ENCODE peak calls at places on chromosomes 4 and X, in eight cellular contexts. One of them, this sample, is unnamed.

GRCh38 chr4:158821228-158822009 is 52.6 kb downstream of the FNIP2 start:
- DNase-seq in lower leg skin: no peak
- DNase-seq in ovary: no peak
- DNase-seq in brain microvascular endothelial cell: peak
- DNase-seq in mucosa of descending colon: no peak
- DNase-seq in gastrocnemius medialis: no peak
- DNase-seq in A549: no peak
- DNase-seq in hepatocyte: no peak
- DNase-seq in this sample: no peak

GRCh38 chr4:134668237-134668636 is 466.6 kb upstream of the PABPC4L start:
- DNase-seq in lower leg skin: no peak
- DNase-seq in ovary: no peak
- DNase-seq in brain microvascular endothelial cell: no peak
- DNase-seq in mucosa of descending colon: no peak
- DNase-seq in gastrocnemius medialis: no peak
- DNase-seq in A549: no peak
- DNase-seq in hepatocyte: no peak
- DNase-seq in this sample: no peak

GRCh38 chrX:48971325-48972213 is at the start of gene KCND1:
- DNase-seq in lower leg skin: no peak
- DNase-seq in ovary: peak
- DNase-seq in brain microvascular endothelial cell: peak
- DNase-seq in mucosa of descending colon: peak
- DNase-seq in gastrocnemius medialis: no peak
- DNase-seq in A549: no peak
- DNase-seq in hepatocyte: peak
- DNase-seq in this sample: no peak

GRCh38 chrX:66633541-66633940 is 5.3 kb downstream of the EDA2R start:
- DNase-seq in lower leg skin: peak
- DNase-seq in ovary: no peak
- DNase-seq in brain microvascular endothelial cell: peak
- DNase-seq in mucosa of descending colon: no peak
- DNase-seq in gastrocnemius medialis: no peak
- DNase-seq in A549: no peak
- DNase-seq in hepatocyte: no peak
- DNase-seq in this sample: no peak

GRCh38 chrX:56366901-56367300 is 134.7 kb downstream of the KLF8 start:
- DNase-seq in lower leg skin: no peak
- DNase-seq in ovary: no peak
- DNase-seq in brain microvascular endothelial cell: no peak
- DNase-seq in mucosa of descending colon: peak
- DNase-seq in gastrocnemius medialis: no peak
- DNase-seq in A549: no peak
- DNase-seq in hepatocyte: peak
- DNase-seq in this sample: no peak

GRCh38 chr4:85370400-85371032 is 104.4 kb upstream of the ARHGAP24 start:
- DNase-seq in lower leg skin: peak
- DNase-seq in ovary: no peak
- DNase-seq in brain microvascular endothelial cell: peak
- DNase-seq in mucosa of descending colon: peak
- DNase-seq in gastrocnemius medialis: peak
- DNase-seq in A549: no peak
- DNase-seq in hepatocyte: peak
- DNase-seq in this sample: no peak

GRCh38 chr4:163544407-163545038 is 50.0 kb downstream of the TMA16 start:
- DNase-seq in lower leg skin: peak
- DNase-seq in ovary: peak
- DNase-seq in brain microvascular endothelial cell: peak
- DNase-seq in mucosa of descending colon: peak
- DNase-seq in gastrocnemius medialis: no peak
- DNase-seq in A549: peak
- DNase-seq in hepatocyte: peak
- DNase-seq in this sample: no peak

GRCh38 chr4:38162240-38162784 is 202.1 kb downstream of the PTTG2 start:
- DNase-seq in lower leg skin: no peak
- DNase-seq in ovary: peak
- DNase-seq in brain microvascular endothelial cell: peak
- DNase-seq in mucosa of descending colon: peak
- DNase-seq in gastrocnemius medialis: no peak
- DNase-seq in A549: no peak
- DNase-seq in hepatocyte: peak
- DNase-seq in this sample: no peak

GRCh38 chr4:24842356-24842755 is 47.0 kb downstream of the SOD3 start:
- DNase-seq in lower leg skin: no peak
- DNase-seq in ovary: no peak
- DNase-seq in brain microvascular endothelial cell: no peak
- DNase-seq in mucosa of descending colon: peak
- DNase-seq in gastrocnemius medialis: no peak
- DNase-seq in A549: no peak
- DNase-seq in hepatocyte: no peak
- DNase-seq in this sample: no peak

GRCh38 chrX:55908685-55909212 is 191.2 kb downstream of the RRAGB start:
- DNase-seq in lower leg skin: no peak
- DNase-seq in ovary: peak
- DNase-seq in brain microvascular endothelial cell: no peak
- DNase-seq in mucosa of descending colon: peak
- DNase-seq in gastrocnemius medialis: no peak
- DNase-seq in A549: peak
- DNase-seq in hepatocyte: peak
- DNase-seq in this sample: no peak

GRCh38 chrX:63889001-63889400 is 104.0 kb upstream of the ARHGEF9 start:
- DNase-seq in lower leg skin: no peak
- DNase-seq in ovary: no peak
- DNase-seq in brain microvascular endothelial cell: peak
- DNase-seq in mucosa of descending colon: no peak
- DNase-seq in gastrocnemius medialis: no peak
- DNase-seq in A549: no peak
- DNase-seq in hepatocyte: no peak
- DNase-seq in this sample: peak

GRCh38 chrX:10230222-10230621 is 73.4 kb downstream of the CLCN4 start:
- DNase-seq in lower leg skin: no peak
- DNase-seq in ovary: no peak
- DNase-seq in brain microvascular endothelial cell: no peak
- DNase-seq in mucosa of descending colon: no peak
- DNase-seq in gastrocnemius medialis: no peak
- DNase-seq in A549: no peak
- DNase-seq in hepatocyte: no peak
- DNase-seq in this sample: no peak

GRCh38 chr4:162011039-162011438 is 152.8 kb downstream of the FSTL5 start:
- DNase-seq in lower leg skin: no peak
- DNase-seq in ovary: no peak
- DNase-seq in brain microvascular endothelial cell: no peak
- DNase-seq in mucosa of descending colon: no peak
- DNase-seq in gastrocnemius medialis: no peak
- DNase-seq in A549: no peak
- DNase-seq in hepatocyte: no peak
- DNase-seq in this sample: no peak

GRCh38 chr4:6038711-6039110 is 20.5 kb upstream of the C4orf50 start:
- DNase-seq in lower leg skin: no peak
- DNase-seq in ovary: no peak
- DNase-seq in brain microvascular endothelial cell: no peak
- DNase-seq in mucosa of descending colon: no peak
- DNase-seq in gastrocnemius medialis: no peak
- DNase-seq in A549: no peak
- DNase-seq in hepatocyte: no peak
- DNase-seq in this sample: no peak

GRCh38 chr4:1517592-1518411 is 111.6 kb upstream of the NKX1-1 start:
- DNase-seq in lower leg skin: no peak
- DNase-seq in ovary: no peak
- DNase-seq in brain microvascular endothelial cell: no peak
- DNase-seq in mucosa of descending colon: peak
- DNase-seq in gastrocnemius medialis: no peak
- DNase-seq in A549: no peak
- DNase-seq in hepatocyte: no peak
- DNase-seq in this sample: no peak

GRCh38 chr4:149959391-149959790 is 118.9 kb upstream of the DCLK2 start:
- DNase-seq in lower leg skin: no peak
- DNase-seq in ovary: no peak
- DNase-seq in brain microvascular endothelial cell: no peak
- DNase-seq in mucosa of descending colon: no peak
- DNase-seq in gastrocnemius medialis: no peak
- DNase-seq in A549: no peak
- DNase-seq in hepatocyte: no peak
- DNase-seq in this sample: no peak

GRCh38 chrX:150844016-150844415 is 54.5 kb downstream of the CD99L2 start:
- DNase-seq in lower leg skin: no peak
- DNase-seq in ovary: no peak
- DNase-seq in brain microvascular endothelial cell: no peak
- DNase-seq in mucosa of descending colon: no peak
- DNase-seq in gastrocnemius medialis: no peak
- DNase-seq in A549: no peak
- DNase-seq in hepatocyte: no peak
- DNase-seq in this sample: no peak

GRCh38 chrX:150845091-150845490 is 53.4 kb downstream of the CD99L2 start:
- DNase-seq in lower leg skin: no peak
- DNase-seq in ovary: no peak
- DNase-seq in brain microvascular endothelial cell: no peak
- DNase-seq in mucosa of descending colon: no peak
- DNase-seq in gastrocnemius medialis: no peak
- DNase-seq in A549: no peak
- DNase-seq in hepatocyte: no peak
- DNase-seq in this sample: no peak

GRCh38 chrX:150848914-150849365 is 49.5 kb downstream of the CD99L2 start:
- DNase-seq in lower leg skin: peak
- DNase-seq in ovary: no peak
- DNase-seq in brain microvascular endothelial cell: no peak
- DNase-seq in mucosa of descending colon: peak
- DNase-seq in gastrocnemius medialis: peak
- DNase-seq in A549: peak
- DNase-seq in hepatocyte: no peak
- DNase-seq in this sample: no peak

GRCh38 chrX:150847088-150847487 is 51.4 kb downstream of the CD99L2 start:
- DNase-seq in lower leg skin: no peak
- DNase-seq in ovary: no peak
- DNase-seq in brain microvascular endothelial cell: no peak
- DNase-seq in mucosa of descending colon: no peak
- DNase-seq in gastrocnemius medialis: no peak
- DNase-seq in A549: no peak
- DNase-seq in hepatocyte: no peak
- DNase-seq in this sample: no peak

GRCh38 chrX:150846130-150846529 is 52.3 kb downstream of the CD99L2 start:
- DNase-seq in lower leg skin: no peak
- DNase-seq in ovary: no peak
- DNase-seq in brain microvascular endothelial cell: no peak
- DNase-seq in mucosa of descending colon: no peak
- DNase-seq in gastrocnemius medialis: no peak
- DNase-seq in A549: no peak
- DNase-seq in hepatocyte: no peak
- DNase-seq in this sample: no peak
- TF ChIP-seq CTCF in lower leg skin: no peak
- TF ChIP-seq CTCF in ovary: no peak
- TF ChIP-seq CTCF in brain microvascular endothelial cell: no peak
- TF ChIP-seq CTCF in mucosa of descending colon: no peak
- TF ChIP-seq CTCF in gastrocnemius medialis: no peak
- TF ChIP-seq CTCF in A549: no peak
- TF ChIP-seq CTCF in hepatocyte: no peak
- TF ChIP-seq CTCF in this sample: no peak

DNA sequence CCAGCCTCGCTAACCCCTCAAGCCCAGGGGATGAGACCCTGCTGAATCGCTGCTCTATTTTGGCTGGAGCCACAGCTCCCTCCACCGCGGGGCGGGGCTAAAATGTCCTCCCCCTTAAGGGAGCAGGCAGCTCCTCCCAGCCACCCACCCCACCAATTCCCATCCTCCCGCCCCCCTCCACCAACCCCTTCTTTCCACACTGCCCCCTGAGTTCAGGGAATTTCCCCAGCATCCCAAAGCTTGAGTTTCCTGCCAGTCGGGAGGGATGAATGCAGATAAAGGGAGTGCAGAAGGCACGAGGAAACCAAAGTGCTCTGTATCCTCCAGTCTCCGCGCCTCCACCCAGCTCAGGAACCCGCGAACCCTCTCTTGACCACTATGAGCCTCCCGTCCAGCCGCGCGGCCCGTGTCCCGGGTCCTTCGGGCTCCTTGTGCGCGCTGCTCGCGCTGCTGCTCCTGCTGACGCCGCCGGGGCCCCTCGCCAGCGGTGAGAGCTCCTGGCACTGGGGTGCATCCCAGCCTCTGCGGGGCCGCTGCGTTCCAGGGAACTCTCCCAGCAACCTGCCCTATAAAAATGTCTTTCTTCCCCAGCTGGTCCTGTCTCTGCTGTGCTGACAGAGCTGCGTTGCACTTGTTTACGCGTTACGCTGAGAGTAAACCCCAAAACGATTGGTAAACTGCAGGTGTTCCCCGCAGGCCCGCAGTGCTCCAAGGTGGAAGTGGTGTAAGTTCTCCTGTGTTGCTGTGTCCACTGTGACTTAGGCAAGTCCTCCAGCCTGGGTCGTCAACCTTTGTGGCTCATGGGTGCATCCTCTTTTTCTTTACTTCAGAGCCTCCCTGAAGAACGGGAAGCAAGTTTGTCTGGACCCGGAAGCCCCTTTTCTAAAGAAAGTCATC is at the start of gene CXCL6:
- DNase-seq in lower leg skin: no peak
- DNase-seq in ovary: peak
- DNase-seq in brain microvascular endothelial cell: no peak
- DNase-seq in mucosa of descending colon: peak
- DNase-seq in gastrocnemius medialis: no peak
- DNase-seq in A549: no peak
- DNase-seq in hepatocyte: peak
- DNase-seq in this sample: no peak
- H3K4me3 ChIP-seq in lower leg skin: no peak
- H3K4me3 ChIP-seq in ovary: peak
- H3K4me3 ChIP-seq in brain microvascular endothelial cell: peak
- H3K4me3 ChIP-seq in mucosa of descending colon: no peak
- H3K4me3 ChIP-seq in gastrocnemius medialis: peak
- H3K4me3 ChIP-seq in A549: peak
- H3K4me3 ChIP-seq in hepatocyte: no peak
- H3K4me3 ChIP-seq in this sample: peak

GRCh38 chr4:102868782-102869568 is at the start of gene CISD2:
- DNase-seq in lower leg skin: peak
- DNase-seq in ovary: peak
- DNase-seq in brain microvascular endothelial cell: peak
- DNase-seq in mucosa of descending colon: peak
- DNase-seq in gastrocnemius medialis: peak
- DNase-seq in A549: peak
- DNase-seq in hepatocyte: peak
- DNase-seq in this sample: no peak
- TF ChIP-seq CTCF in lower leg skin: no peak
- TF ChIP-seq CTCF in ovary: no peak
- TF ChIP-seq CTCF in brain microvascular endothelial cell: no peak
- TF ChIP-seq CTCF in mucosa of descending colon: no peak
- TF ChIP-seq CTCF in gastrocnemius medialis: no peak
- TF ChIP-seq CTCF in A549: no peak
- TF ChIP-seq CTCF in hepatocyte: no peak
- TF ChIP-seq CTCF in this sample: no peak

GRCh38 chrX:21757960-21758359 is at the start of gene SMPX:
- DNase-seq in lower leg skin: no peak
- DNase-seq in ovary: no peak
- DNase-seq in brain microvascular endothelial cell: no peak
- DNase-seq in mucosa of descending colon: no peak
- DNase-seq in gastrocnemius medialis: peak
- DNase-seq in A549: no peak
- DNase-seq in hepatocyte: no peak
- DNase-seq in this sample: no peak
- H3K4me3 ChIP-seq in lower leg skin: no peak
- H3K4me3 ChIP-seq in ovary: no peak
- H3K4me3 ChIP-seq in brain microvascular endothelial cell: no peak
- H3K4me3 ChIP-seq in mucosa of descending colon: no peak
- H3K4me3 ChIP-seq in gastrocnemius medialis: peak
- H3K4me3 ChIP-seq in A549: no peak
- H3K4me3 ChIP-seq in hepatocyte: no peak
- H3K4me3 ChIP-seq in this sample: no peak

GRCh38 chrX:130994671-130995070 is 63.5 kb upstream of the ARHGAP36 start:
- DNase-seq in lower leg skin: no peak
- DNase-seq in ovary: no peak
- DNase-seq in brain microvascular endothelial cell: peak
- DNase-seq in mucosa of descending colon: no peak
- DNase-seq in gastrocnemius medialis: no peak
- DNase-seq in A549: peak
- DNase-seq in hepatocyte: peak
- DNase-seq in this sample: no peak
- TF ChIP-seq CTCF in lower leg skin: no peak
- TF ChIP-seq CTCF in ovary: no peak
- TF ChIP-seq CTCF in brain microvascular endothelial cell: peak
- TF ChIP-seq CTCF in mucosa of descending colon: no peak
- TF ChIP-seq CTCF in gastrocnemius medialis: peak
- TF ChIP-seq CTCF in A549: peak
- TF ChIP-seq CTCF in hepatocyte: peak
- TF ChIP-seq CTCF in this sample: no peak

This sample was measured in AG04449.